ENCODE peak calls at places on chromosomes 11 and 22, in four cellular contexts. M is SJCRH30, R is esophagus muscularis mucosa, A is WERI-Rb-1. B is an unnamed sample.

GRCh38 chr11:125072961-125073590 is 10.0 kb downstream of the SLC37A2 start:
- DNase-seq in M (no peak), R (no peak), A (no peak), B (no peak)

GRCh38 chr22:37030560-37031281 is 11.2 kb downstream of the MPST start:
- DNase-seq in M (no peak), R (no peak), A (no peak), B (no peak)

GRCh38 chr22:47225080-47225930 is 462.9 kb downstream of the TBC1D22A start:
- DNase-seq in M (no peak), R (peak; percentile 62), A (no peak), B (no peak)

GRCh38 chr11:127017482-127017881 is 16.9 kb upstream of the KIRREL3 start:
- DNase-seq in M (peak; percentile 6), R (no peak), A (peak; percentile 36), B (no peak)

GRCh38 chr22:11616811-11617210 is 3911.2 kb upstream of the OR11H1 start:
- DNase-seq in M (no peak), R (peak; percentile 72), A (no peak), B (no peak)

GRCh38 chr11:65920035-65920802 is 993 bp downstream of the DRAP1 start:
- DNase-seq in M (no peak), R (no peak), A (no peak), B (no peak)

GRCh38 chr22:50671641-50672040 is 982 bp upstream of the SHANK3 start:
- DNase-seq in M (no peak), R (no peak), A (no peak), B (no peak)

GRCh38 chr11:63847363-63847762 is 8.5 kb downstream of the MARK2 start:
- DNase-seq in M (no peak), R (no peak), A (no peak), B (no peak)

GRCh38 chr11:58059011-58059358 is 28.2 kb downstream of the OR6Q1 start:
- DNase-seq in M (peak; percentile 67), R (peak; percentile 10), A (no peak), B (no peak)

GRCh38 chr11:117300301-117300700 is 9.2 kb downstream of the BACE1-AS start:
- DNase-seq in M (peak; percentile 56), R (no peak), A (peak; percentile 57), B (no peak)

GRCh38 chr22:28900379-28900778 is 17.0 kb downstream of the ZNRF3 start:
- DNase-seq in M (no peak), R (no peak), A (no peak), B (no peak)

GRCh38 chr11:66727883-66728759 is 895 bp downstream of the SPTBN2 start:
- DNase-seq in M (peak; percentile 9), R (no peak), A (peak; percentile 60), B (no peak)

DNA sequence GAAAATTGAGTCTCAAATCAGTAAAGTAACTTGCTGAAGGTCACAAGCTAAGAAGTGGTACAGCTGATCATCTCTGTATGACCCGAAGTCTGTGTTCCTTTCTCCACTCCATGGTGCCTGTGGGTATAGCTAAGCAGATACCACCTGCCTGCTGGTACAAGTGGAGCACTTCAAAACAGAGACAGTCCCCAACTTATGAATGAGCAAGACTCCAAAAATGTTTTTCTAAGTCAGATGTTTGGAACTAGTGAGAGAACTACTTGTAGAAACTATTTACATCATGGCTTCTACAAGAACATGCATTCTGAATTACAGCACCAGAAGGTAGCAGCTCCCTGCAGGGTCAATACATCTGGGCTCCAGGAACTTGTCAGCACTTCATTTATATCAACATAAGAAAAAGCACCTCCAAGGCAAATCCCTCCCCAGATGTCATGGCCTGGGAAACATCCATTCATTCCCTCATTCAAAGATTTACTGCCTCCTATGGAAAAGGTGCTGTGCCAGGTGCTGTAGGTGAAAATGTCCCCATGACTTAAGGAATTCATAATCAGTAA is 94.7 kb downstream of the SERGEF start:
- DNase-seq in M (no peak), R (peak; percentile 31), A (no peak), B (no peak)
- H3K27ac ChIP-seq in M (no peak overlapping the region), R (no peak overlapping the region), A (no peak overlapping the region), B (no peak overlapping the region)

GRCh38 chr11:121372028-121372427 is 79.5 kb downstream of the SC5D start:
- DNase-seq in M (peak; percentile 4), R (no peak), A (no peak), B (no peak)
- H3K27ac ChIP-seq in M (no peak overlapping the region), R (no peak overlapping the region), A (no peak overlapping the region), B (no peak overlapping the region)

GRCh38 chr11:75320643-75321042 is 30.8 kb downstream of the ARRB1 start:
- DNase-seq in M (no peak), R (no peak), A (no peak), B (no peak)
- H3K27ac ChIP-seq in M (no peak overlapping the region), R (peak overlapping the region; percentile 74), A (no peak overlapping the region), B (no peak overlapping the region)

GRCh38 chr11:60880635-60881282 is 13.4 kb downstream of the ZP1 start:
- DNase-seq in M (no peak), R (no peak), A (no peak), B (no peak)

GRCh38 chr11:60879104-60879503 is 11.8 kb downstream of the ZP1 start:
- DNase-seq in M (no peak), R (no peak), A (no peak), B (no peak)

GRCh38 chr11:60875856-60876485 is 8.6 kb downstream of the ZP1 start:
- DNase-seq in M (peak; percentile 24), R (no peak), A (no peak), B (no peak)

GRCh38 chr11:60880189-60880588 is 12.8 kb downstream of the ZP1 start:
- DNase-seq in M (no peak), R (no peak), A (no peak), B (no peak)

GRCh38 chr11:60878245-60879101 is 11.1 kb downstream of the ZP1 start:
- DNase-seq in M (no peak), R (no peak), A (peak; percentile 2), B (no peak)
- H3K27ac ChIP-seq in M (no peak overlapping the region), R (peak overlapping the region; percentile 80), A (no peak overlapping the region), B (no peak overlapping the region)

GRCh38 chr11:128532016-128532570 is 55.3 kb downstream of the ETS1 start:
- DNase-seq in M (no peak), R (peak; percentile 50), A (no peak), B (no peak)

GRCh38 chr11:128532571-128533091 is 54.7 kb downstream of the ETS1 start:
- DNase-seq in M (no peak), R (no peak), A (no peak), B (no peak)

GRCh38 chr11:128533473-128533872 is 53.9 kb downstream of the ETS1 start:
- DNase-seq in M (no peak), R (no peak), A (no peak), B (no peak)

GRCh38 chr11:128536521-128536920 is 50.8 kb downstream of the ETS1 start:
- DNase-seq in M (no peak), R (no peak), A (no peak), B (no peak)

GRCh38 chr11:128535468-128536457 is 51.6 kb downstream of the ETS1 start:
- DNase-seq in M (no peak), R (no peak), A (no peak), B (no peak)
- H3K27ac ChIP-seq in M (no peak overlapping the region), R (no peak overlapping the region), A (no peak overlapping the region), B (no peak overlapping the region)

DNA sequence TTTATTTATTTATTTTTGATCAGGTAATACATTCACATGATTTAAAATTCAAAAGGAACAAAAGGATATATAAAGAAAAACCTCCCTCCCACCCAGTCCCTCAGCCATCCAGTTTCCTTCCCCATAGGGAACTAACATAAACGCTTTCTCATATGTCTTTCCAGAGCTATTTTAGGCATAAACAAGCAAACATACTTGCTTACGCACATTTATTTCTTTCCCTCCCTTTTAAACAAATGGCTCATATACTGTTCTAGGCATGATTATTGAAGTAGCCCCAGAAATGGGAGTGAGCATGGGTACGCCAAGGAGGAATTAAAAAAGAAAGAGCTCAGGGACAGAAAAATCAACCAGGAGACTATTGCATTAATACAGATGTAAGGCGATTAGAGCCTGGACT is 63.7 kb downstream of the LIF start:
- DNase-seq in M (no peak), R (no peak), A (no peak), B (no peak)
- H3K27ac ChIP-seq in M (no peak overlapping the region), R (no peak overlapping the region), A (no peak overlapping the region), B (peak overlapping the region; percentile 50)

GRCh38 chr22:32622762-32623147 is 148.1 kb downstream of the FBXO7 start:
- DNase-seq in M (no peak), R (no peak), A (no peak), B (no peak)
- H3K27ac ChIP-seq in M (peak overlapping the region; percentile 95), R (peak overlapping the region; percentile 89), A (no peak overlapping the region), B (no peak overlapping the region)

GRCh38 chr11:36073411-36074203 is 129.7 kb downstream of the LDLRAD3 start:
- DNase-seq in M (peak; percentile 95), R (no peak), A (peak; percentile 17), B (no peak)
- H3K27ac ChIP-seq in M (peak overlapping the region; percentile 84), R (no peak overlapping the region), A (no peak overlapping the region), B (no peak overlapping the region)